ENCODE peak calls at places on chromosomes 1 and 21, in five cellular contexts. One of them, this sample, is unnamed.

GRCh38 chr1:19644761-19645543 is 841 bp downstream of the NBL1 start:
- DNase-seq in gastrocnemius medialis: no peak
- DNase-seq in K562: no peak
- DNase-seq in esophagus squamous epithelium: no peak
- DNase-seq in IMR-90: no peak
- DNase-seq in this sample: no peak

GRCh38 chr1:220734571-220735326 is 13.4 kb upstream of the MTARC2 start:
- DNase-seq in IMR-90: peak
- DNase-seq in esophagus squamous epithelium: no peak
- DNase-seq in K562: no peak
- DNase-seq in gastrocnemius medialis: no peak
- DNase-seq in this sample: no peak

GRCh38 chr1:53572061-53572801 is 113.0 kb downstream of the DMRTB1 start:
- DNase-seq in K562: no peak
- DNase-seq in gastrocnemius medialis: no peak
- DNase-seq in IMR-90: peak
- DNase-seq in esophagus squamous epithelium: no peak
- DNase-seq in this sample: no peak

GRCh38 chr1:228735871-228736586 is 750 bp downstream of the RHOU start:
- DNase-seq in gastrocnemius medialis: peak
- DNase-seq in K562: no peak
- DNase-seq in IMR-90: peak
- DNase-seq in esophagus squamous epithelium: no peak
- DNase-seq in this sample: peak

GRCh38 chr1:93669369-93669768 is 12.3 kb downstream of the BCAR3 start:
- DNase-seq in esophagus squamous epithelium: no peak
- DNase-seq in IMR-90: peak
- DNase-seq in gastrocnemius medialis: no peak
- DNase-seq in K562: no peak
- DNase-seq in this sample: no peak

GRCh38 chr1:50523548-50523947 is 100.3 kb upstream of the DMRTA2 start:
- DNase-seq in K562: no peak
- DNase-seq in esophagus squamous epithelium: no peak
- DNase-seq in IMR-90: no peak
- DNase-seq in gastrocnemius medialis: no peak
- DNase-seq in this sample: no peak

GRCh38 chr21:17513214-17514123 is 626 bp downstream of the CXADR start:
- DNase-seq in K562: no peak
- DNase-seq in gastrocnemius medialis: no peak
- DNase-seq in IMR-90: no peak
- DNase-seq in esophagus squamous epithelium: no peak
- DNase-seq in this sample: peak

GRCh38 chr1:50348449-50349241 is 74.6 kb downstream of the DMRTA2 start:
- DNase-seq in gastrocnemius medialis: no peak
- DNase-seq in IMR-90: peak
- DNase-seq in esophagus squamous epithelium: no peak
- DNase-seq in K562: peak
- DNase-seq in this sample: peak

GRCh38 chr1:2878591-2878990 is 77.1 kb upstream of the TTC34 start:
- DNase-seq in esophagus squamous epithelium: no peak
- DNase-seq in gastrocnemius medialis: no peak
- DNase-seq in K562: no peak
- DNase-seq in IMR-90: no peak
- DNase-seq in this sample: no peak

GRCh38 chr1:100862591-100862990 is 32.1 kb downstream of the EXTL2 start:
- DNase-seq in IMR-90: peak
- DNase-seq in K562: no peak
- DNase-seq in esophagus squamous epithelium: no peak
- DNase-seq in gastrocnemius medialis: no peak
- DNase-seq in this sample: no peak

GRCh38 chr1:207988326-207989005 is 77.5 kb upstream of the CD34 start:
- DNase-seq in IMR-90: no peak
- DNase-seq in gastrocnemius medialis: no peak
- DNase-seq in K562: no peak
- DNase-seq in esophagus squamous epithelium: no peak
- DNase-seq in this sample: no peak

GRCh38 chr1:2283371-2283990 is 55.4 kb downstream of the SKI start:
- DNase-seq in gastrocnemius medialis: no peak
- DNase-seq in esophagus squamous epithelium: no peak
- DNase-seq in K562: no peak
- DNase-seq in IMR-90: no peak
- DNase-seq in this sample: no peak

GRCh38 chr21:38980416-38981319 is 174.9 kb downstream of the ETS2 start:
- DNase-seq in gastrocnemius medialis: no peak
- DNase-seq in esophagus squamous epithelium: no peak
- DNase-seq in K562: no peak
- DNase-seq in IMR-90: no peak
- DNase-seq in this sample: no peak

GRCh38 chr1:181911715-181912114 is 149.8 kb downstream of the ZNF648 start:
- DNase-seq in K562: no peak
- DNase-seq in gastrocnemius medialis: no peak
- DNase-seq in esophagus squamous epithelium: no peak
- DNase-seq in IMR-90: no peak
- DNase-seq in this sample: no peak

GRCh38 chr1:193031431-193031830 is 27.7 kb downstream of the UCHL5 start:
- DNase-seq in esophagus squamous epithelium: no peak
- DNase-seq in gastrocnemius medialis: no peak
- DNase-seq in IMR-90: peak
- DNase-seq in K562: no peak
- DNase-seq in this sample: no peak

GRCh38 chr1:55955237-55955636 is 624.1 kb downstream of the PLPP3 start:
- DNase-seq in gastrocnemius medialis: no peak
- DNase-seq in esophagus squamous epithelium: no peak
- DNase-seq in K562: no peak
- DNase-seq in IMR-90: peak
- DNase-seq in this sample: no peak

GRCh38 chr1:114728553-114728952 is 12.0 kb upstream of the NRAS start:
- DNase-seq in gastrocnemius medialis: no peak
- DNase-seq in IMR-90: no peak
- DNase-seq in esophagus squamous epithelium: no peak
- DNase-seq in K562: no peak
- DNase-seq in this sample: no peak

GRCh38 chr1:154896811-154897286 is 26.8 kb upstream of the KCNN3 start:
- DNase-seq in IMR-90: no peak
- DNase-seq in gastrocnemius medialis: no peak
- DNase-seq in esophagus squamous epithelium: no peak
- DNase-seq in K562: no peak
- DNase-seq in this sample: no peak

GRCh38 chr1:93713247-93713764 is 31.7 kb upstream of the BCAR3 start:
- DNase-seq in gastrocnemius medialis: no peak
- DNase-seq in IMR-90: no peak
- DNase-seq in K562: no peak
- DNase-seq in esophagus squamous epithelium: no peak
- DNase-seq in this sample: no peak

GRCh38 chr1:81559662-81560350 is 240.9 kb upstream of the ADGRL2 start:
- DNase-seq in IMR-90: no peak
- DNase-seq in K562: no peak
- DNase-seq in gastrocnemius medialis: no peak
- DNase-seq in esophagus squamous epithelium: no peak
- DNase-seq in this sample: no peak

GRCh38 chr1:31944205-31945089 is 6.3 kb upstream of the PTP4A2 start:
- DNase-seq in IMR-90: peak
- DNase-seq in gastrocnemius medialis: peak
- DNase-seq in esophagus squamous epithelium: peak
- DNase-seq in K562: peak
- DNase-seq in this sample: peak
- TF ChIP-seq POLR2A in IMR-90: peak
- TF ChIP-seq POLR2A in gastrocnemius medialis: peak
- TF ChIP-seq POLR2A in esophagus squamous epithelium: peak
- TF ChIP-seq POLR2A in K562: peak
- TF ChIP-seq POLR2A in this sample: no peak

GRCh38 chr1:180156631-180157091 is 2.0 kb downstream of the QSOX1 start:
- DNase-seq in IMR-90: peak
- DNase-seq in gastrocnemius medialis: no peak
- DNase-seq in esophagus squamous epithelium: no peak
- DNase-seq in K562: peak
- DNase-seq in this sample: no peak
- H3K4me3 ChIP-seq in IMR-90: peak
- H3K4me3 ChIP-seq in gastrocnemius medialis: no peak
- H3K4me3 ChIP-seq in esophagus squamous epithelium: peak
- H3K4me3 ChIP-seq in K562: no peak
- H3K4me3 ChIP-seq in this sample: no peak

GRCh38 chr21:25280061-25280460 is 327.2 kb downstream of the MRPL39 start:
- DNase-seq in esophagus squamous epithelium: no peak
- DNase-seq in gastrocnemius medialis: no peak
- DNase-seq in K562: no peak
- DNase-seq in IMR-90: no peak
- DNase-seq in this sample: no peak
- H3K27ac ChIP-seq in esophagus squamous epithelium: no peak
- H3K27ac ChIP-seq in gastrocnemius medialis: no peak
- H3K27ac ChIP-seq in K562: no peak
- H3K27ac ChIP-seq in IMR-90: no peak
- H3K27ac ChIP-seq in this sample: no peak

DNA sequence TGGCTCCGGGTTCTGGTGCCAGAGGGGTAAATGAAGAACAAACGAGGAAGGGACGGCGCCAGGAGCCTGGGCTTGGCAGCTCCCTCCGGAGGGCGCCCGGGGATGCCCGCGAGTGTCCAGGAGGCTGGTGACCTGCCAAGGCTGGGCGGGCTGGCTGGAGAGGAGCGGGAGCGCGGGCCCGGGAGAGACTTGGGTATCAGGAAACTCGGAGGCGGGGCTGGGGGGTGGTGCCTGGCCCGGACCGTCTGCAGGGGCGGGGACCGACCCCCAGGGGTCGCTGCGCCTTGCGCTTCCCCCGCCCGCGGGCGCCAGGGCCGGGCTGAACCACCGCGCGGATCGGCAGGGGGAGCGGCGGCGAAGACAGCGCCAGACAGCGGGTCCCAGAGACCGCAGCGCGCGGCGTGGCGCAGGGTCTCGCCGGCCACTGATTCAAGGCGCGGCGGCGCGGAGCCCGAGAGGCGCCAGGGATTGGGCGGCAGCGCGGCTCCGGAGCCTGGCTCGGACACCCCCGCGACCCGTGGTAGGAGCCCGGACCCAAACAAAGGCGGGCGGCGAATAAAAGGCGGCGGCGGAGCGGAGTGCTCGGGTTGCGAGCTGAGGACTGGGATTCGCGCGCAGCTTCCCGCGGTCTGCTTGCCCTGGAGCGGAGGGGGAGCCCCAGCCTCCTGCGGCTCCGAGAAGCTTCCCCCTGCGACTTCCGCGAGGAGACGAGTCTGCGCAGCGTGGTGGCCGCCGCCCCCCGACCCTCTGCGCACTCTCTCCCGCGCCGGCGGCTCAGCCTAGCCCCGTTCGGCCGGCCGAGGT is at the start of gene DISP3:
- DNase-seq in esophagus squamous epithelium: no peak
- DNase-seq in K562: peak
- DNase-seq in IMR-90: peak
- DNase-seq in gastrocnemius medialis: no peak
- DNase-seq in this sample: peak
- TF ChIP-seq POLR2A in esophagus squamous epithelium: no peak
- TF ChIP-seq POLR2A in K562: no peak
- TF ChIP-seq POLR2A in IMR-90: no peak
- TF ChIP-seq POLR2A in gastrocnemius medialis: no peak
- TF ChIP-seq POLR2A in this sample: no peak

GRCh38 chr1:241846862-241847539 is 1.0 kb upstream of the EXO1 start:
- DNase-seq in gastrocnemius medialis: no peak
- DNase-seq in IMR-90: no peak
- DNase-seq in K562: peak
- DNase-seq in esophagus squamous epithelium: no peak
- DNase-seq in this sample: no peak

GRCh38 chr1:241847796-241848668 is at the start of gene EXO1:
- DNase-seq in IMR-90: peak
- DNase-seq in K562: peak
- DNase-seq in gastrocnemius medialis: peak
- DNase-seq in esophagus squamous epithelium: peak
- DNase-seq in this sample: peak

GRCh38 chr1:241844593-241844992 is 3.4 kb upstream of the EXO1 start:
- DNase-seq in IMR-90: no peak
- DNase-seq in K562: no peak
- DNase-seq in gastrocnemius medialis: no peak
- DNase-seq in esophagus squamous epithelium: no peak
- DNase-seq in this sample: no peak

GRCh38 chr1:241847540-241847795 is 536 bp upstream of the EXO1 start:
- DNase-seq in gastrocnemius medialis: no peak
- DNase-seq in K562: no peak
- DNase-seq in IMR-90: no peak
- DNase-seq in esophagus squamous epithelium: no peak
- DNase-seq in this sample: no peak

GRCh38 chr1:241846375-241846774 is 1.6 kb upstream of the EXO1 start:
- DNase-seq in K562: no peak
- DNase-seq in IMR-90: no peak
- DNase-seq in esophagus squamous epithelium: no peak
- DNase-seq in gastrocnemius medialis: no peak
- DNase-seq in this sample: no peak
- H3K4me3 ChIP-seq in K562: no peak
- H3K4me3 ChIP-seq in IMR-90: no peak
- H3K4me3 ChIP-seq in esophagus squamous epithelium: no peak
- H3K4me3 ChIP-seq in gastrocnemius medialis: no peak
- H3K4me3 ChIP-seq in this sample: no peak